ENCODE peak calls at places on chromosomes 3 and 15, in seven cellular contexts. One of them, this sample, is unnamed.

GRCh38 chr15:89912674-89913396 is at the start of gene ARPIN:
- DNase-seq in CD8-positive, alpha-beta memory T cell: no peak
- DNase-seq in CD8-positive, alpha-beta T cell: no peak
- DNase-seq in AG04450: no peak
- DNase-seq in endodermal cell: peak; percentile 87
- DNase-seq in tibial nerve: no peak
- DNase-seq in GM23248: peak; percentile 74
- DNase-seq in this sample: no peak

GRCh38 chr15:97961067-97961954 is 808 bp downstream of the ARRDC4 start:
- DNase-seq in CD8-positive, alpha-beta memory T cell: no peak
- DNase-seq in CD8-positive, alpha-beta T cell: no peak
- DNase-seq in AG04450: no peak
- DNase-seq in endodermal cell: peak; percentile 82
- DNase-seq in tibial nerve: no peak
- DNase-seq in GM23248: peak; percentile 56
- DNase-seq in this sample: no peak

GRCh38 chr3:86969500-86970189 is 21.3 kb downstream of the VGLL3 start:
- DNase-seq in CD8-positive, alpha-beta memory T cell: no peak
- DNase-seq in CD8-positive, alpha-beta T cell: no peak
- DNase-seq in AG04450: no peak
- DNase-seq in endodermal cell: peak; percentile 82
- DNase-seq in tibial nerve: no peak
- DNase-seq in GM23248: peak; percentile 74
- DNase-seq in this sample: peak; percentile 28

GRCh38 chr3:78764634-78765033 is 1003.2 kb downstream of the ROBO1 start:
- DNase-seq in CD8-positive, alpha-beta memory T cell: no peak
- DNase-seq in CD8-positive, alpha-beta T cell: no peak
- DNase-seq in AG04450: no peak
- DNase-seq in endodermal cell: no peak
- DNase-seq in tibial nerve: no peak
- DNase-seq in GM23248: no peak
- DNase-seq in this sample: no peak

GRCh38 chr3:76308541-76308940 is 523.2 kb upstream of the ZNF717 start:
- DNase-seq in CD8-positive, alpha-beta memory T cell: no peak
- DNase-seq in CD8-positive, alpha-beta T cell: no peak
- DNase-seq in AG04450: peak; percentile 63
- DNase-seq in endodermal cell: no peak
- DNase-seq in tibial nerve: no peak
- DNase-seq in GM23248: peak; percentile 61
- DNase-seq in this sample: no peak

GRCh38 chr15:71802770-71803169 is 7.6 kb upstream of the NR2E3 start:
- DNase-seq in CD8-positive, alpha-beta memory T cell: no peak
- DNase-seq in CD8-positive, alpha-beta T cell: no peak
- DNase-seq in AG04450: no peak
- DNase-seq in endodermal cell: peak; percentile 87
- DNase-seq in tibial nerve: no peak
- DNase-seq in GM23248: no peak
- DNase-seq in this sample: no peak

GRCh38 chr15:69044899-69045298 is 30.4 kb downstream of the NOX5 start:
- DNase-seq in CD8-positive, alpha-beta memory T cell: no peak
- DNase-seq in CD8-positive, alpha-beta T cell: no peak
- DNase-seq in AG04450: no peak
- DNase-seq in endodermal cell: no peak
- DNase-seq in tibial nerve: no peak
- DNase-seq in GM23248: peak; percentile 95
- DNase-seq in this sample: no peak

GRCh38 chr3:114690896-114691295 is 397.1 kb downstream of the TIGIT start:
- DNase-seq in CD8-positive, alpha-beta memory T cell: no peak
- DNase-seq in CD8-positive, alpha-beta T cell: no peak
- DNase-seq in AG04450: no peak
- DNase-seq in endodermal cell: no peak
- DNase-seq in tibial nerve: no peak
- DNase-seq in GM23248: no peak
- DNase-seq in this sample: no peak

GRCh38 chr3:183698760-183699159 is 1.2 kb downstream of the YEATS2 start:
- DNase-seq in CD8-positive, alpha-beta memory T cell: no peak
- DNase-seq in CD8-positive, alpha-beta T cell: no peak
- DNase-seq in AG04450: no peak
- DNase-seq in endodermal cell: no peak
- DNase-seq in tibial nerve: no peak
- DNase-seq in GM23248: peak; percentile 59
- DNase-seq in this sample: no peak

GRCh38 chr3:126025116-126025729 is 56.2 kb downstream of the ROPN1B start:
- DNase-seq in CD8-positive, alpha-beta memory T cell: no peak
- DNase-seq in CD8-positive, alpha-beta T cell: no peak
- DNase-seq in AG04450: no peak
- DNase-seq in endodermal cell: no peak
- DNase-seq in tibial nerve: no peak
- DNase-seq in GM23248: no peak
- DNase-seq in this sample: peak; percentile 9

GRCh38 chr3:26590919-26591318 is 31.7 kb upstream of the LRRC3B start:
- DNase-seq in CD8-positive, alpha-beta memory T cell: no peak
- DNase-seq in CD8-positive, alpha-beta T cell: no peak
- DNase-seq in AG04450: no peak
- DNase-seq in endodermal cell: no peak
- DNase-seq in tibial nerve: no peak
- DNase-seq in GM23248: no peak
- DNase-seq in this sample: no peak

GRCh38 chr15:25481208-25481862 is 42.5 kb upstream of the UBE3A start:
- DNase-seq in CD8-positive, alpha-beta memory T cell: no peak
- DNase-seq in CD8-positive, alpha-beta T cell: no peak
- DNase-seq in AG04450: no peak
- DNase-seq in endodermal cell: peak; percentile 86
- DNase-seq in tibial nerve: no peak
- DNase-seq in GM23248: peak; percentile 28
- DNase-seq in this sample: no peak

GRCh38 chr3:159322322-159322939 is 520.6 kb downstream of the MFSD1 start:
- DNase-seq in CD8-positive, alpha-beta memory T cell: no peak
- DNase-seq in CD8-positive, alpha-beta T cell: no peak
- DNase-seq in AG04450: no peak
- DNase-seq in endodermal cell: peak; percentile 93
- DNase-seq in tibial nerve: no peak
- DNase-seq in GM23248: peak; percentile 31
- DNase-seq in this sample: peak; percentile 21

GRCh38 chr3:48502728-48503168 is 1.2 kb downstream of the SHISA5 start:
- DNase-seq in CD8-positive, alpha-beta memory T cell: no peak
- DNase-seq in CD8-positive, alpha-beta T cell: no peak
- DNase-seq in AG04450: no peak
- DNase-seq in endodermal cell: no peak
- DNase-seq in tibial nerve: peak; percentile 29
- DNase-seq in GM23248: peak; percentile 32
- DNase-seq in this sample: no peak

GRCh38 chr3:98884675-98885371 is 16.7 kb downstream of the DCBLD2 start:
- DNase-seq in CD8-positive, alpha-beta memory T cell: no peak
- DNase-seq in CD8-positive, alpha-beta T cell: no peak
- DNase-seq in AG04450: no peak
- DNase-seq in endodermal cell: no peak
- DNase-seq in tibial nerve: no peak
- DNase-seq in GM23248: peak; percentile 61
- DNase-seq in this sample: no peak
- H3K4me3 ChIP-seq in CD8-positive, alpha-beta memory T cell: no peak overlapping the region
- H3K4me3 ChIP-seq in CD8-positive, alpha-beta T cell: no peak overlapping the region
- H3K4me3 ChIP-seq in AG04450: no peak overlapping the region
- H3K4me3 ChIP-seq in endodermal cell: no peak overlapping the region
- H3K4me3 ChIP-seq in tibial nerve: no peak overlapping the region
- H3K4me3 ChIP-seq in GM23248: peak overlapping the region; percentile 53
- H3K4me3 ChIP-seq in this sample: no peak overlapping the region

GRCh38 chr3:63933459-63933858 is 21.3 kb upstream of the SCAANT1 start:
- DNase-seq in CD8-positive, alpha-beta memory T cell: no peak
- DNase-seq in CD8-positive, alpha-beta T cell: no peak
- DNase-seq in AG04450: no peak
- DNase-seq in endodermal cell: no peak
- DNase-seq in tibial nerve: no peak
- DNase-seq in GM23248: no peak
- DNase-seq in this sample: no peak
- H3K4me3 ChIP-seq in CD8-positive, alpha-beta memory T cell: no peak overlapping the region
- H3K4me3 ChIP-seq in CD8-positive, alpha-beta T cell: no peak overlapping the region
- H3K4me3 ChIP-seq in AG04450: no peak overlapping the region
- H3K4me3 ChIP-seq in endodermal cell: no peak overlapping the region
- H3K4me3 ChIP-seq in tibial nerve: no peak overlapping the region
- H3K4me3 ChIP-seq in GM23248: peak overlapping the region; percentile 28
- H3K4me3 ChIP-seq in this sample: no peak overlapping the region

DNA sequence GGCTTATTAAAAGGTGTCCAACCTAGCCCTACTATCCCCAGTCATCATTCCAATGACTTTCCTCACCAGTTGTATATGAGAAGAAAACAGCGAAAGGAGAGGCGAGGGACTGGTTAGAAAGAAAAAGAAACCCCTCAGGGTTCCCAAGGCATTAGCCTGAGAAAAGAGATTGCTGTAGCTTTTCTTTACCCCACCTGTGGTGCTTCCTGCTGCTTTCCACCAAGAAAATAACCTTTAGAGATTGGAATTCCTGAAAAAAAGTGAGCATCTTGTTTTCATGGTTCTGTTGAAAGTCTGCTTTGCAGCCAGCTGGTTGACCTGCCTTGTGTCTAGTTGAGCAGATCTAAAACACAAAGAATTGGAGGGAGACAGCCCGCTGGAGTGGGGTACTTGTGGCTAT is 196.4 kb downstream of the CADPS start:
- DNase-seq in CD8-positive, alpha-beta memory T cell: no peak
- DNase-seq in CD8-positive, alpha-beta T cell: no peak
- DNase-seq in AG04450: no peak
- DNase-seq in endodermal cell: peak; percentile 76
- DNase-seq in tibial nerve: no peak
- DNase-seq in GM23248: no peak
- DNase-seq in this sample: no peak
- H3K4me3 ChIP-seq in CD8-positive, alpha-beta memory T cell: no peak overlapping the region
- H3K4me3 ChIP-seq in CD8-positive, alpha-beta T cell: no peak overlapping the region
- H3K4me3 ChIP-seq in AG04450: no peak overlapping the region
- H3K4me3 ChIP-seq in endodermal cell: no peak overlapping the region
- H3K4me3 ChIP-seq in tibial nerve: no peak overlapping the region
- H3K4me3 ChIP-seq in GM23248: no peak overlapping the region
- H3K4me3 ChIP-seq in this sample: no peak overlapping the region

GRCh38 chr15:74127954-74128784 is 2.2 kb upstream of the ISLR2 start:
- DNase-seq in CD8-positive, alpha-beta memory T cell: no peak
- DNase-seq in CD8-positive, alpha-beta T cell: no peak
- DNase-seq in AG04450: no peak
- DNase-seq in endodermal cell: peak; percentile 76
- DNase-seq in tibial nerve: no peak
- DNase-seq in GM23248: peak; percentile 63
- DNase-seq in this sample: no peak
- H3K4me3 ChIP-seq in CD8-positive, alpha-beta memory T cell: no peak overlapping the region
- H3K4me3 ChIP-seq in CD8-positive, alpha-beta T cell: no peak overlapping the region
- H3K4me3 ChIP-seq in AG04450: peak overlapping the region; percentile 41
- H3K4me3 ChIP-seq in endodermal cell: peak overlapping the region; percentile 72
- H3K4me3 ChIP-seq in tibial nerve: peak overlapping the region; percentile 44
- H3K4me3 ChIP-seq in GM23248: peak overlapping the region; percentile 73
- H3K4me3 ChIP-seq in this sample: peak overlapping the region; percentile 29